ENCODE peak calls at places on chromosomes 2 and 18, in four cellular contexts. One of them, this sample, is unnamed.

GRCh38 chr2:31256611-31257382 is 22.8 kb downstream of the EHD3 start:
- DNase-seq in NCI-H1105: no peak
- DNase-seq in T-helper 2 cell: no peak
- DNase-seq in fibroblast of gingiva: no peak
- DNase-seq in this sample: no peak

GRCh38 chr18:46290440-46291020 is 186.3 kb downstream of the HAUS1 start:
- DNase-seq in NCI-H1105: no peak
- DNase-seq in T-helper 2 cell: no peak
- DNase-seq in fibroblast of gingiva: no peak
- DNase-seq in this sample: no peak

GRCh38 chr18:75880913-75881504 is 453.5 kb upstream of the SMIM21 start:
- DNase-seq in NCI-H1105: no peak
- DNase-seq in T-helper 2 cell: no peak
- DNase-seq in fibroblast of gingiva: no peak
- DNase-seq in this sample: no peak

GRCh38 chr18:48819781-48820482 is 130.8 kb downstream of the SMAD7 start:
- DNase-seq in NCI-H1105: no peak
- DNase-seq in T-helper 2 cell: no peak
- DNase-seq in fibroblast of gingiva: no peak
- DNase-seq in this sample: no peak

GRCh38 chr2:8416836-8417832 is 264.7 kb upstream of the ID2 start:
- DNase-seq in NCI-H1105: no peak
- DNase-seq in T-helper 2 cell: no peak
- DNase-seq in fibroblast of gingiva: no peak
- DNase-seq in this sample: no peak

GRCh38 chr2:16006537-16007166 is 66.3 kb downstream of the MYCN start:
- DNase-seq in NCI-H1105: no peak
- DNase-seq in T-helper 2 cell: no peak
- DNase-seq in fibroblast of gingiva: no peak
- DNase-seq in this sample: no peak

GRCh38 chr2:157155992-157156391 is 101.5 kb upstream of the GALNT5 start:
- DNase-seq in NCI-H1105: no peak
- DNase-seq in T-helper 2 cell: no peak
- DNase-seq in fibroblast of gingiva: peak
- DNase-seq in this sample: no peak

GRCh38 chr2:170006592-170007327 is 171.2 kb upstream of the MYO3B start:
- DNase-seq in NCI-H1105: no peak
- DNase-seq in T-helper 2 cell: no peak
- DNase-seq in fibroblast of gingiva: peak
- DNase-seq in this sample: no peak

GRCh38 chr2:124213977-124214587 is 189.0 kb downstream of the CNTNAP5 start:
- DNase-seq in NCI-H1105: no peak
- DNase-seq in T-helper 2 cell: no peak
- DNase-seq in fibroblast of gingiva: no peak
- DNase-seq in this sample: no peak

GRCh38 chr2:52710810-52711618 is 1056.6 kb upstream of the CHAC2 start:
- DNase-seq in NCI-H1105: no peak
- DNase-seq in T-helper 2 cell: no peak
- DNase-seq in fibroblast of gingiva: no peak
- DNase-seq in this sample: no peak

GRCh38 chr2:95314964-95315611 is 17.9 kb downstream of the KCNIP3 start:
- DNase-seq in NCI-H1105: no peak
- DNase-seq in T-helper 2 cell: no peak
- DNase-seq in fibroblast of gingiva: peak
- DNase-seq in this sample: peak

GRCh38 chr18:45686892-45687611 is 36.9 kb upstream of the SLC14A1 start:
- DNase-seq in NCI-H1105: no peak
- DNase-seq in T-helper 2 cell: peak
- DNase-seq in fibroblast of gingiva: no peak
- DNase-seq in this sample: peak

GRCh38 chr2:102286041-102286440 is 25.3 kb upstream of the IL1RL1 start:
- DNase-seq in NCI-H1105: no peak
- DNase-seq in T-helper 2 cell: no peak
- DNase-seq in fibroblast of gingiva: no peak
- DNase-seq in this sample: peak

GRCh38 chr2:58557166-58557565 is 316.0 kb upstream of the FANCL start:
- DNase-seq in NCI-H1105: no peak
- DNase-seq in T-helper 2 cell: no peak
- DNase-seq in fibroblast of gingiva: no peak
- DNase-seq in this sample: no peak

GRCh38 chr2:169042856-169043255 is 11.7 kb upstream of the ABCB11 start:
- DNase-seq in NCI-H1105: no peak
- DNase-seq in T-helper 2 cell: no peak
- DNase-seq in fibroblast of gingiva: no peak
- DNase-seq in this sample: no peak

GRCh38 chr2:140994856-140995255 is 1136.0 kb downstream of the LRP1B start:
- DNase-seq in NCI-H1105: no peak
- DNase-seq in T-helper 2 cell: no peak
- DNase-seq in fibroblast of gingiva: no peak
- DNase-seq in this sample: no peak

GRCh38 chr2:3587432-3587831 is 7.5 kb upstream of the COLEC11 start:
- DNase-seq in NCI-H1105: no peak
- DNase-seq in T-helper 2 cell: no peak
- DNase-seq in fibroblast of gingiva: no peak
- DNase-seq in this sample: no peak

GRCh38 chr2:64942693-64943092 is 46.5 kb upstream of the SLC1A4 start:
- DNase-seq in NCI-H1105: no peak
- DNase-seq in T-helper 2 cell: no peak
- DNase-seq in fibroblast of gingiva: no peak
- DNase-seq in this sample: no peak

GRCh38 chr18:78741381-78742340 is 238.0 kb upstream of the SALL3 start:
- DNase-seq in NCI-H1105: no peak
- DNase-seq in T-helper 2 cell: no peak
- DNase-seq in fibroblast of gingiva: no peak
- DNase-seq in this sample: no peak

GRCh38 chr2:64760131-64760530 is 106.4 kb upstream of the SERTAD2 start:
- DNase-seq in NCI-H1105: no peak
- DNase-seq in T-helper 2 cell: no peak
- DNase-seq in fibroblast of gingiva: no peak
- DNase-seq in this sample: no peak

GRCh38 chr2:54386993-54387590 is 69.0 kb upstream of the SPTBN1 start:
- DNase-seq in NCI-H1105: no peak
- DNase-seq in T-helper 2 cell: no peak
- DNase-seq in fibroblast of gingiva: peak
- DNase-seq in this sample: no peak

GRCh38 chr2:22829806-22830205 is 555.2 kb upstream of the KLHL29 start:
- DNase-seq in NCI-H1105: no peak
- DNase-seq in T-helper 2 cell: no peak
- DNase-seq in fibroblast of gingiva: no peak
- DNase-seq in this sample: no peak

GRCh38 chr18:31626409-31626808 is 34.7 kb downstream of the TTR start:
- DNase-seq in NCI-H1105: no peak
- DNase-seq in T-helper 2 cell: no peak
- DNase-seq in fibroblast of gingiva: no peak
- DNase-seq in this sample: no peak

GRCh38 chr2:181252248-181253148 is 204.7 kb upstream of the ITGA4 start:
- DNase-seq in NCI-H1105: no peak
- DNase-seq in T-helper 2 cell: no peak
- DNase-seq in fibroblast of gingiva: no peak
- DNase-seq in this sample: no peak

GRCh38 chr2:222272446-222273035 is 26.3 kb downstream of the PAX3 start:
- DNase-seq in NCI-H1105: peak
- DNase-seq in T-helper 2 cell: no peak
- DNase-seq in fibroblast of gingiva: no peak
- DNase-seq in this sample: no peak

GRCh38 chr2:39435254-39435653 is 1.8 kb downstream of the MAP4K3 start:
- DNase-seq in NCI-H1105: no peak
- DNase-seq in T-helper 2 cell: no peak
- DNase-seq in fibroblast of gingiva: peak
- DNase-seq in this sample: peak

GRCh38 chr2:162114291-162114690 is 37.8 kb downstream of the GCG start:
- DNase-seq in NCI-H1105: no peak
- DNase-seq in T-helper 2 cell: no peak
- DNase-seq in fibroblast of gingiva: peak
- DNase-seq in this sample: peak

GRCh38 chr2:166573393-166573792 is 79.3 kb upstream of the SCN7A start:
- DNase-seq in NCI-H1105: no peak
- DNase-seq in T-helper 2 cell: no peak
- DNase-seq in fibroblast of gingiva: no peak
- DNase-seq in this sample: no peak

GRCh38 chr2:68741805-68742306 is 7.2 kb downstream of the ARHGAP25 start:
- DNase-seq in NCI-H1105: no peak
- DNase-seq in T-helper 2 cell: peak
- DNase-seq in fibroblast of gingiva: no peak
- DNase-seq in this sample: no peak

GRCh38 chr2:74316616-74317295 is 26.5 kb downstream of the SLC4A5 start:
- DNase-seq in NCI-H1105: no peak
- DNase-seq in T-helper 2 cell: no peak
- DNase-seq in fibroblast of gingiva: no peak
- DNase-seq in this sample: no peak

GRCh38 chr2:155689791-155690190 is 642.7 kb downstream of the NR4A2 start:
- DNase-seq in NCI-H1105: no peak
- DNase-seq in T-helper 2 cell: no peak
- DNase-seq in fibroblast of gingiva: no peak
- DNase-seq in this sample: no peak

GRCh38 chr2:215071676-215072075 is 66.8 kb downstream of the ABCA12 start:
- DNase-seq in NCI-H1105: no peak
- DNase-seq in T-helper 2 cell: no peak
- DNase-seq in fibroblast of gingiva: no peak
- DNase-seq in this sample: no peak

GRCh38 chr18:11842562-11842961 is 8.7 kb upstream of the CHMP1B start:
- DNase-seq in NCI-H1105: no peak
- DNase-seq in T-helper 2 cell: no peak
- DNase-seq in fibroblast of gingiva: no peak
- DNase-seq in this sample: no peak